ENCODE peak calls at places on chromosomes 6 and 20, in nine cellular contexts. H is HTR-8/SVneo; B is stimulated activated CD8-positive, alpha-beta memory T cell treated with anti-CD3 and anti-CD28 coated beads, Interleukin-2, amount 100 ng/mL, for 48 hours; K is tibial artery; W is NCI-H1436; X is uterus; E is endothelial cell; Z is NCI-H1092 treated with DMSO at 0.1 percent for 48 hours; S is HEK293T. Q is an unnamed sample.
A peak's percentile ranks its signal among the peaks of the same experiment; 100 is the strongest.

GRCh38 chr20:64095455-64095854 is 11.3 kb upstream of the LKAAEAR1 start:
- DNase-seq in W (no peak), E (no peak), B (no peak), S (no peak), K (no peak), H (no peak), Z (no peak), X (no peak), Q (no peak)

GRCh38 chr6:81613606-81614005 is 138.9 kb downstream of the TENT5A start:
- DNase-seq in S (no peak), W (no peak), X (no peak), B (no peak), E (no peak), K (no peak), H (peak; percentile 10), Z (no peak), Q (no peak)

GRCh38 chr20:22389836-22390542 is 194.4 kb downstream of the FOXA2 start:
- DNase-seq in X (no peak), E (no peak), S (no peak), Z (peak; percentile 48), W (no peak), K (no peak), H (no peak), B (no peak), Q (no peak)

GRCh38 chr6:22755605-22756004 is 186.2 kb downstream of the HDGFL1 start:
- DNase-seq in W (no peak), K (no peak), H (no peak), Z (no peak), E (no peak), S (no peak), X (no peak), B (no peak), Q (no peak)

GRCh38 chr20:48737463-48738093 is 90.2 kb downstream of the PREX1 start:
- DNase-seq in H (no peak), S (no peak), Z (no peak), E (no peak), B (no peak), X (no peak), K (no peak), W (no peak), Q (no peak)

GRCh38 chr6:10300071-10300470 is 114.8 kb downstream of the TFAP2A start:
- DNase-seq in Z (no peak), K (no peak), E (no peak), W (no peak), B (no peak), S (no peak), X (no peak), H (no peak), Q (no peak)

GRCh38 chr6:170292778-170293164 is 1.9 kb upstream of the DLL1 start:
- DNase-seq in E (no peak), W (no peak), Z (peak; percentile 57), B (no peak), K (no peak), S (no peak), X (no peak), H (no peak), Q (no peak)

GRCh38 chr20:31844737-31845299 is 586 bp downstream of the FOXS1 start:
- DNase-seq in Z (no peak), B (no peak), H (no peak), W (no peak), E (no peak), S (no peak), K (no peak), X (no peak), Q (no peak)

GRCh38 chr20:50868509-50869495 is 62.4 kb downstream of the ADNP start:
- DNase-seq in E (no peak), S (no peak), Z (no peak), W (no peak), H (no peak), K (no peak), B (no peak), X (no peak), Q (no peak)

GRCh38 chr6:144283781-144284473 is 1.2 kb upstream of the UTRN start:
- DNase-seq in B (no peak), E (no peak), Z (no peak), S (no peak), W (no peak), X (no peak), K (no peak), H (no peak), Q (no peak)

GRCh38 chr6:164569503-164569902 is 739.9 kb downstream of the C6orf118 start:
- DNase-seq in W (no peak), E (no peak), K (no peak), H (no peak), B (no peak), Z (no peak), S (no peak), X (no peak), Q (no peak)

GRCh38 chr6:132780770-132781371 is 17.6 kb downstream of the SLC18B1 start:
- DNase-seq in S (peak; percentile 33), X (no peak), E (no peak), W (no peak), B (no peak), H (peak; percentile 18), K (no peak), Z (no peak), Q (no peak)

GRCh38 chr6:7107578-7108195 is at the start of gene RREB1:
- DNase-seq in Z (peak; percentile 16), S (peak; percentile 71), X (peak; percentile 73), E (peak; percentile 38), B (no peak), W (peak; percentile 60), H (peak; percentile 87), K (peak; percentile 86), Q (peak; percentile 64)

GRCh38 chr6:135572051-135572450 is 74.5 kb upstream of the AHI1 start:
- DNase-seq in X (no peak), W (no peak), Z (no peak), K (no peak), B (no peak), E (no peak), H (no peak), S (no peak), Q (no peak)

GRCh38 chr20:41524980-41525613 is 93.1 kb downstream of the CHD6 start:
- DNase-seq in K (peak; percentile 70), Z (peak; percentile 77), S (no peak), H (no peak), X (peak; percentile 49), B (no peak), E (peak; percentile 11), W (no peak), Q (peak; percentile 56)

GRCh38 chr6:121881974-121882667 is 446.7 kb downstream of the GJA1 start:
- DNase-seq in K (no peak), H (peak; percentile 50), E (no peak), W (no peak), Z (no peak), B (no peak), X (no peak), S (no peak), Q (no peak)

GRCh38 chr20:5402903-5403531 is 86.3 kb upstream of the PROKR2 start:
- DNase-seq in B (peak; percentile 6), W (no peak), X (no peak), E (peak; percentile 55), S (peak; percentile 53), H (no peak), K (no peak), Z (peak; percentile 34), Q (no peak)

GRCh38 chr20:58618694-58619540 is 32.2 kb upstream of the STX16 start:
- DNase-seq in W (no peak), B (no peak), S (no peak), X (no peak), Z (no peak), E (no peak), H (no peak), K (no peak), Q (no peak)